ENCODE peak calls at places on chromosomes 3 and 15, in four cellular contexts. X is AG20443, B is head of caudate nucleus, W is anterior cingulate cortex. Z is an unnamed sample.
A peak's percentile ranks its signal among the peaks of the same experiment; 100 is the strongest.

GRCh38 chr3:194162070-194162678 is 26.2 kb downstream of the HES1 start:
- DNase-seq in W (no peak), X (no peak), B (no peak), Z (no peak)

GRCh38 chr3:124584552-124585391 is 145.5 kb upstream of the UMPS start:
- DNase-seq in W (no peak), B (peak; percentile 61), X (peak; percentile 86), Z (no peak)

GRCh38 chr3:172749201-172749965 is 1.1 kb upstream of the ECT2 start:
- DNase-seq in W (no peak), B (no peak), X (peak; percentile 75), Z (no peak)

GRCh38 chr3:54917862-54918261 is 10.0 kb downstream of the LRTM1 start:
- DNase-seq in X (no peak), W (no peak), B (no peak), Z (no peak)

GRCh38 chr3:197365621-197366020 is 67.2 kb upstream of the DLG1 start:
- DNase-seq in B (no peak), W (no peak), X (no peak), Z (no peak)

GRCh38 chr15:27844018-27844666 is 255.0 kb downstream of the OCA2 start:
- DNase-seq in W (no peak), X (peak; percentile 85), B (no peak), Z (no peak)

GRCh38 chr3:130276203-130276803 is 69.2 kb upstream of the COL6A5 start:
- DNase-seq in B (peak; percentile 51), W (no peak), X (peak; percentile 69), Z (peak; percentile 35)

GRCh38 chr3:64042952-64043351 is 19.7 kb upstream of the PSMD6 start:
- DNase-seq in X (no peak), B (no peak), W (no peak), Z (no peak)

GRCh38 chr3:32945136-32945535 is 6.3 kb upstream of the CCR4 start:
- DNase-seq in W (no peak), B (no peak), X (no peak), Z (no peak)

GRCh38 chr15:68205949-68206539 is 912 bp upstream of the CALML4 start:
- DNase-seq in X (no peak), W (peak; percentile 19), B (peak; percentile 32), Z (no peak)

GRCh38 chr3:16053794-16054193 is 120.7 kb upstream of the GALNT15 start:
- DNase-seq in X (no peak), B (no peak), W (no peak), Z (no peak)

GRCh38 chr3:166697495-166697894 is 682.6 kb downstream of the ZBBX start:
- DNase-seq in B (no peak), X (no peak), W (no peak), Z (no peak)

GRCh38 chr3:42678447-42678846 is 6.9 kb upstream of the KLHL40 start:
- DNase-seq in X (no peak), W (no peak), B (no peak), Z (no peak)

GRCh38 chr15:82081904-82082810 is 36.3 kb upstream of the MEX3B start:
- DNase-seq in W (no peak), X (peak; percentile 95), B (no peak), Z (no peak)

GRCh38 chr15:47708595-47708994 is 8.7 kb upstream of the SEMA6D start:
- DNase-seq in B (no peak), W (no peak), X (no peak), Z (no peak)

GRCh38 chr3:71791634-71792033 is 6.7 kb upstream of the PROK2 start:
- DNase-seq in B (no peak), X (no peak), W (no peak), Z (no peak)

GRCh38 chr15:38564557-38565286 is at the start of gene RASGRP1:
- DNase-seq in X (peak; percentile 87), W (peak; percentile 26), B (peak; percentile 77), Z (no peak)

GRCh38 chr3:15860014-15860934 is 62.5 kb upstream of the ANKRD28 start:
- DNase-seq in X (peak; percentile 66), W (peak; percentile 39), B (peak; percentile 74), Z (no peak)

GRCh38 chr3:44954289-44954688 is 21.7 kb downstream of the ZDHHC3 start:
- DNase-seq in W (no peak), X (no peak), B (no peak), Z (no peak)

GRCh38 chr15:99257107-99257750 is 5.9 kb downstream of the LRRC28 start:
- DNase-seq in X (no peak), B (no peak), W (no peak), Z (no peak)

GRCh38 chr3:24129549-24129948 is 184.5 kb downstream of the NR1D2 start:
- DNase-seq in W (no peak), X (no peak), B (peak; percentile 89), Z (no peak)

GRCh38 chr15:56307180-56307579 is 58.0 kb upstream of the TEX9 start:
- DNase-seq in X (no peak), B (no peak), W (no peak), Z (no peak)

GRCh38 chr3:65854606-65855304 is 184.0 kb downstream of the MAGI1 start:
- DNase-seq in X (peak; percentile 37), B (no peak), W (no peak), Z (no peak)

GRCh38 chr3:61894988-61895935 is 333.9 kb downstream of the PTPRG start:
- DNase-seq in X (peak; percentile 43), B (peak; percentile 46), W (no peak), Z (no peak)

GRCh38 chr3:171101982-171102610 is 75.6 kb upstream of the SLC2A2 start:
- DNase-seq in W (no peak), X (peak; percentile 71), B (no peak), Z (no peak)

GRCh38 chr3:189324538-189325138 is 152.9 kb downstream of the TPRG1 start:
- DNase-seq in B (no peak), X (peak; percentile 32), W (no peak), Z (no peak)

GRCh38 chr3:33131328-33132018 is 17.7 kb downstream of the CRTAP start:
- DNase-seq in X (peak; percentile 78), W (no peak), B (peak; percentile 68), Z (peak; percentile 68)

GRCh38 chr15:77025471-77025901 is 30.6 kb downstream of the PSTPIP1 start:
- DNase-seq in X (no peak), W (no peak), B (no peak), Z (no peak)

GRCh38 chr3:10432156-10432845 is 73.1 kb downstream of the ATP2B2 start:
- DNase-seq in W (no peak), B (no peak), X (no peak), Z (no peak)

GRCh38 chr3:171851685-171852084 is 8.5 kb downstream of the TMEM212 start:
- DNase-seq in X (no peak), B (peak; percentile 39), W (no peak), Z (no peak)

GRCh38 chr3:197889204-197889930 is 60.6 kb upstream of the RPL35A start:
- DNase-seq in X (no peak), W (no peak), B (no peak), Z (no peak)

GRCh38 chr3:14632445-14632930 is 19.1 kb upstream of the CCDC174 start:
- DNase-seq in B (no peak), X (no peak), W (no peak), Z (no peak)

GRCh38 chr3:167740961-167741587 is 5.6 kb downstream of the SERPINI1 start:
- DNase-seq in W (no peak), B (peak; percentile 61), X (peak; percentile 28), Z (no peak)

GRCh38 chr3:170751894-170752283 is 118.1 kb downstream of the RPL22L1 start:
- DNase-seq in B (no peak), X (no peak), W (no peak), Z (no peak)

GRCh38 chr3:128006471-128007424 is 45.5 kb upstream of the SEC61A1 start:
- DNase-seq in W (no peak), B (no peak), X (peak; percentile 8), Z (no peak)

GRCh38 chr15:82051664-82052063 is 5.8 kb upstream of the MEX3B start:
- DNase-seq in X (no peak), W (no peak), B (no peak), Z (no peak)

Z was measured in iPS DF 6.9.